ENCODE peak calls at places on chromosome X, in nine cellular contexts. One of them, this sample, is unnamed.

GRCh38 chrX:145910017-145910416 is 92.4 kb downstream of the SLITRK2 start:
- DNase-seq in HL-60: no peak
- DNase-seq in brain microvascular endothelial cell: no peak
- DNase-seq in endodermal cell: no peak
- DNase-seq in iPS DF 6.9: no peak
- DNase-seq in astrocyte of the cerebellum: no peak
- DNase-seq in fibroblast of lung: peak; percentile 0
- DNase-seq in AG10803: no peak
- DNase-seq in IMR-90: no peak
- DNase-seq in this sample: no peak

GRCh38 chrX:68146054-68146453 is 287.2 kb downstream of the OPHN1 start:
- DNase-seq in HL-60: peak; percentile 15
- DNase-seq in brain microvascular endothelial cell: peak; percentile 31
- DNase-seq in endodermal cell: no peak
- DNase-seq in iPS DF 6.9: no peak
- DNase-seq in astrocyte of the cerebellum: peak; percentile 11
- DNase-seq in fibroblast of lung: peak; percentile 63
- DNase-seq in AG10803: peak; percentile 60
- DNase-seq in IMR-90: peak; percentile 62
- DNase-seq in this sample: no peak

GRCh38 chrX:39577976-39578962 is 519.5 kb downstream of the BCOR start:
- DNase-seq in HL-60: no peak
- DNase-seq in brain microvascular endothelial cell: no peak
- DNase-seq in endodermal cell: no peak
- DNase-seq in iPS DF 6.9: no peak
- DNase-seq in astrocyte of the cerebellum: no peak
- DNase-seq in fibroblast of lung: peak; percentile 36
- DNase-seq in AG10803: peak; percentile 15
- DNase-seq in IMR-90: no peak
- DNase-seq in this sample: peak; percentile 27

GRCh38 chrX:23668335-23668734 is 1.0 kb downstream of the PRDX4 start:
- DNase-seq in HL-60: no peak
- DNase-seq in brain microvascular endothelial cell: no peak
- DNase-seq in endodermal cell: peak; percentile 15
- DNase-seq in iPS DF 6.9: no peak
- DNase-seq in astrocyte of the cerebellum: no peak
- DNase-seq in fibroblast of lung: peak; percentile 4
- DNase-seq in AG10803: no peak
- DNase-seq in IMR-90: no peak
- DNase-seq in this sample: peak; percentile 15

GRCh38 chrX:72121381-72121780 is 10.3 kb downstream of the RTL5 start:
- DNase-seq in HL-60: peak; percentile 71
- DNase-seq in brain microvascular endothelial cell: peak; percentile 44
- DNase-seq in endodermal cell: peak; percentile 10
- DNase-seq in iPS DF 6.9: no peak
- DNase-seq in astrocyte of the cerebellum: peak; percentile 65
- DNase-seq in fibroblast of lung: peak; percentile 87
- DNase-seq in AG10803: peak; percentile 80
- DNase-seq in IMR-90: peak; percentile 75
- DNase-seq in this sample: no peak

GRCh38 chrX:71493111-71493613 is 39.7 kb upstream of the OGT start:
- DNase-seq in HL-60: peak; percentile 17
- DNase-seq in brain microvascular endothelial cell: no peak
- DNase-seq in endodermal cell: no peak
- DNase-seq in iPS DF 6.9: no peak
- DNase-seq in astrocyte of the cerebellum: no peak
- DNase-seq in fibroblast of lung: peak; percentile 69
- DNase-seq in AG10803: peak; percentile 39
- DNase-seq in IMR-90: no peak
- DNase-seq in this sample: no peak

GRCh38 chrX:54786972-54787371 is 11.1 kb downstream of the ITIH6 start:
- DNase-seq in HL-60: no peak
- DNase-seq in brain microvascular endothelial cell: no peak
- DNase-seq in endodermal cell: peak; percentile 77
- DNase-seq in iPS DF 6.9: no peak
- DNase-seq in astrocyte of the cerebellum: no peak
- DNase-seq in fibroblast of lung: no peak
- DNase-seq in AG10803: no peak
- DNase-seq in IMR-90: no peak
- DNase-seq in this sample: no peak

GRCh38 chrX:49172280-49172780 is 632 bp downstream of the PLP2 start:
- DNase-seq in HL-60: peak; percentile 79
- DNase-seq in brain microvascular endothelial cell: no peak
- DNase-seq in endodermal cell: no peak
- DNase-seq in iPS DF 6.9: no peak
- DNase-seq in astrocyte of the cerebellum: no peak
- DNase-seq in fibroblast of lung: peak; percentile 60
- DNase-seq in AG10803: peak; percentile 54
- DNase-seq in IMR-90: peak; percentile 20
- DNase-seq in this sample: no peak

GRCh38 chrX:119684916-119685224 is 8.1 kb downstream of the SEPTIN6 start:
- DNase-seq in HL-60: no peak
- DNase-seq in brain microvascular endothelial cell: no peak
- DNase-seq in endodermal cell: no peak
- DNase-seq in iPS DF 6.9: no peak
- DNase-seq in astrocyte of the cerebellum: no peak
- DNase-seq in fibroblast of lung: no peak
- DNase-seq in AG10803: no peak
- DNase-seq in IMR-90: no peak
- DNase-seq in this sample: no peak

GRCh38 chrX:29172880-29173279 is 585.6 kb downstream of the IL1RAPL1 start:
- DNase-seq in HL-60: no peak
- DNase-seq in brain microvascular endothelial cell: peak; percentile 18
- DNase-seq in endodermal cell: no peak
- DNase-seq in iPS DF 6.9: no peak
- DNase-seq in astrocyte of the cerebellum: peak; percentile 2
- DNase-seq in fibroblast of lung: peak; percentile 27
- DNase-seq in AG10803: no peak
- DNase-seq in IMR-90: peak; percentile 62
- DNase-seq in this sample: no peak

GRCh38 chrX:1327651-1328304 is 8.8 kb upstream of the IL3RA start:
- DNase-seq in HL-60: no peak
- DNase-seq in brain microvascular endothelial cell: no peak
- DNase-seq in endodermal cell: no peak
- DNase-seq in iPS DF 6.9: no peak
- DNase-seq in astrocyte of the cerebellum: no peak
- DNase-seq in fibroblast of lung: no peak
- DNase-seq in AG10803: no peak
- DNase-seq in IMR-90: no peak
- DNase-seq in this sample: no peak

GRCh38 chrX:2503591-2504500 is 3.1 kb upstream of the DHRSX start:
- DNase-seq in HL-60: no peak
- DNase-seq in brain microvascular endothelial cell: no peak
- DNase-seq in endodermal cell: no peak
- DNase-seq in iPS DF 6.9: no peak
- DNase-seq in astrocyte of the cerebellum: no peak
- DNase-seq in fibroblast of lung: no peak
- DNase-seq in AG10803: no peak
- DNase-seq in IMR-90: no peak
- DNase-seq in this sample: no peak

GRCh38 chrX:49230500-49231232 is 2.5 kb downstream of the CACNA1F start:
- DNase-seq in HL-60: no peak
- DNase-seq in brain microvascular endothelial cell: no peak
- DNase-seq in endodermal cell: peak; percentile 91
- DNase-seq in iPS DF 6.9: no peak
- DNase-seq in astrocyte of the cerebellum: no peak
- DNase-seq in fibroblast of lung: no peak
- DNase-seq in AG10803: no peak
- DNase-seq in IMR-90: no peak
- DNase-seq in this sample: no peak

GRCh38 chrX:23953908-23954269 is 46.1 kb downstream of the CXorf58 start:
- DNase-seq in HL-60: peak; percentile 16
- DNase-seq in brain microvascular endothelial cell: no peak
- DNase-seq in endodermal cell: no peak
- DNase-seq in iPS DF 6.9: no peak
- DNase-seq in astrocyte of the cerebellum: no peak
- DNase-seq in fibroblast of lung: no peak
- DNase-seq in AG10803: no peak
- DNase-seq in IMR-90: no peak
- DNase-seq in this sample: no peak

GRCh38 chrX:2521927-2522386 is 21.2 kb upstream of the DHRSX start:
- DNase-seq in HL-60: no peak
- DNase-seq in brain microvascular endothelial cell: no peak
- DNase-seq in endodermal cell: no peak
- DNase-seq in iPS DF 6.9: no peak
- DNase-seq in astrocyte of the cerebellum: no peak
- DNase-seq in fibroblast of lung: no peak
- DNase-seq in AG10803: no peak
- DNase-seq in IMR-90: no peak
- DNase-seq in this sample: peak; percentile 36

GRCh38 chrX:10158279-10158939 is 1.6 kb downstream of the CLCN4 start:
- DNase-seq in HL-60: no peak
- DNase-seq in brain microvascular endothelial cell: no peak
- DNase-seq in endodermal cell: peak; percentile 72
- DNase-seq in iPS DF 6.9: no peak
- DNase-seq in astrocyte of the cerebellum: no peak
- DNase-seq in fibroblast of lung: no peak
- DNase-seq in AG10803: no peak
- DNase-seq in IMR-90: no peak
- DNase-seq in this sample: no peak

GRCh38 chrX:65900850-65901844 is 138.7 kb downstream of the VSIG4 start:
- DNase-seq in HL-60: peak; percentile 12
- DNase-seq in brain microvascular endothelial cell: no peak
- DNase-seq in endodermal cell: no peak
- DNase-seq in iPS DF 6.9: no peak
- DNase-seq in astrocyte of the cerebellum: no peak
- DNase-seq in fibroblast of lung: no peak
- DNase-seq in AG10803: no peak
- DNase-seq in IMR-90: no peak
- DNase-seq in this sample: no peak

GRCh38 chrX:119234931-119235555 is 1.0 kb upstream of the PGRMC1 start:
- DNase-seq in HL-60: no peak
- DNase-seq in brain microvascular endothelial cell: no peak
- DNase-seq in endodermal cell: peak; percentile 63
- DNase-seq in iPS DF 6.9: no peak
- DNase-seq in astrocyte of the cerebellum: no peak
- DNase-seq in fibroblast of lung: peak; percentile 1
- DNase-seq in AG10803: peak; percentile 80
- DNase-seq in IMR-90: no peak
- DNase-seq in this sample: no peak

GRCh38 chrX:20061869-20062254 is 54.8 kb downstream of the MAP7D2 start:
- DNase-seq in HL-60: no peak
- DNase-seq in brain microvascular endothelial cell: peak; percentile 8
- DNase-seq in endodermal cell: no peak
- DNase-seq in iPS DF 6.9: no peak
- DNase-seq in astrocyte of the cerebellum: peak; percentile 49
- DNase-seq in fibroblast of lung: peak; percentile 51
- DNase-seq in AG10803: peak; percentile 60
- DNase-seq in IMR-90: peak; percentile 69
- DNase-seq in this sample: no peak

GRCh38 chrX:77572322-77572721 is 125.1 kb downstream of the FGF16 start:
- DNase-seq in HL-60: no peak
- DNase-seq in brain microvascular endothelial cell: no peak
- DNase-seq in endodermal cell: no peak
- DNase-seq in iPS DF 6.9: no peak
- DNase-seq in astrocyte of the cerebellum: no peak
- DNase-seq in fibroblast of lung: peak; percentile 13
- DNase-seq in AG10803: peak; percentile 0
- DNase-seq in IMR-90: peak; percentile 43
- DNase-seq in this sample: no peak

DNA sequence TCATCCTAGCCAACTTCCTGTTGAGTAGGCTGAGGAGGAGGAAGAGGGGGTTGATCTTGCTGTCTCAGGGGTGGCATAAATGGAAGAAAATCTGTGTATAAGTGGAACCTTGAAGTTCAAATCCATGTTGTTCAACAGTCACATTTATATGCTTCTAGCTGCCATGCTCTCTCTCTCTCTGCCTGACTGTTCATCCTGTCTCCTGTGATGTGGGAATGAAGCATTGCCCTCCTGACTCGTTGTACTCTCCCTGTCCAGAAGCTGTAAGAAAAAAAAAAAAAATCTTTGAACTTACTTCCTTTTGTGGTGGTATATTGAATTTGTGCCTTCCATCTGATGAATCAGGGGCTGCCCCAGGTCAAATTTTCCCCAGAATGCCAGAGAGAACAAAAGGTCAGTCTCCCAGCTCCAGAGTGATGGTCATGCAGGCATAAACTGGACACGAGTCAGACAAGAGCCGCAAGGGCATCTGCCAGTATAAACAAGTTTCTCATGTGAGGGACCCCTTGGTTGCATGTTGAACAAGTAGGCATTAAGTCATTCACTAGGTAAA is 257.0 kb downstream of the IDS start:
- DNase-seq in HL-60: no peak
- DNase-seq in brain microvascular endothelial cell: peak; percentile 10
- DNase-seq in endodermal cell: no peak
- DNase-seq in iPS DF 6.9: no peak
- DNase-seq in astrocyte of the cerebellum: no peak
- DNase-seq in fibroblast of lung: peak; percentile 59
- DNase-seq in AG10803: no peak
- DNase-seq in IMR-90: no peak
- DNase-seq in this sample: no peak
- H3K4me3 ChIP-seq in HL-60: no peak overlapping the region
- H3K4me3 ChIP-seq in brain microvascular endothelial cell: no peak overlapping the region
- H3K4me3 ChIP-seq in endodermal cell: no peak overlapping the region
- H3K4me3 ChIP-seq in iPS DF 6.9: no peak overlapping the region
- H3K4me3 ChIP-seq in astrocyte of the cerebellum: no peak overlapping the region
- H3K4me3 ChIP-seq in fibroblast of lung: no peak overlapping the region
- H3K4me3 ChIP-seq in AG10803: no peak overlapping the region
- H3K4me3 ChIP-seq in IMR-90: no peak overlapping the region
- H3K4me3 ChIP-seq in this sample: no peak overlapping the region

GRCh38 chrX:74536142-74537010 is 78.0 kb downstream of the RLIM start:
- DNase-seq in HL-60: no peak
- DNase-seq in brain microvascular endothelial cell: peak; percentile 53
- DNase-seq in endodermal cell: peak; percentile 82
- DNase-seq in iPS DF 6.9: no peak
- DNase-seq in astrocyte of the cerebellum: peak; percentile 57
- DNase-seq in fibroblast of lung: peak; percentile 89
- DNase-seq in AG10803: peak; percentile 73
- DNase-seq in IMR-90: peak; percentile 83
- DNase-seq in this sample: no peak
- H3K4me3 ChIP-seq in HL-60: peak overlapping the region; percentile 41
- H3K4me3 ChIP-seq in brain microvascular endothelial cell: peak overlapping the region; percentile 51
- H3K4me3 ChIP-seq in endodermal cell: peak overlapping the region; percentile 73
- H3K4me3 ChIP-seq in iPS DF 6.9: peak overlapping the region; percentile 24
- H3K4me3 ChIP-seq in astrocyte of the cerebellum: peak overlapping the region; percentile 34
- H3K4me3 ChIP-seq in fibroblast of lung: peak overlapping the region; percentile 8
- H3K4me3 ChIP-seq in AG10803: peak overlapping the region; percentile 57
- H3K4me3 ChIP-seq in IMR-90: peak overlapping the region; percentile 38
- H3K4me3 ChIP-seq in this sample: peak overlapping the region; percentile 47

GRCh38 chrX:154596290-154596929 is 11.5 kb downstream of the CTAG1A start:
- DNase-seq in HL-60: peak; percentile 56
- DNase-seq in brain microvascular endothelial cell: peak; percentile 8
- DNase-seq in endodermal cell: peak; percentile 86
- DNase-seq in iPS DF 6.9: peak; percentile 43
- DNase-seq in astrocyte of the cerebellum: peak; percentile 82
- DNase-seq in fibroblast of lung: no peak
- DNase-seq in AG10803: peak; percentile 94
- DNase-seq in IMR-90: peak; percentile 16
- DNase-seq in this sample: no peak
- H3K4me3 ChIP-seq in HL-60: no peak overlapping the region
- H3K4me3 ChIP-seq in brain microvascular endothelial cell: no peak overlapping the region
- H3K4me3 ChIP-seq in endodermal cell: no peak overlapping the region
- H3K4me3 ChIP-seq in iPS DF 6.9: no peak overlapping the region
- H3K4me3 ChIP-seq in astrocyte of the cerebellum: no peak overlapping the region
- H3K4me3 ChIP-seq in fibroblast of lung: no peak overlapping the region
- H3K4me3 ChIP-seq in AG10803: no peak overlapping the region
- H3K4me3 ChIP-seq in IMR-90: no peak overlapping the region
- H3K4me3 ChIP-seq in this sample: no peak overlapping the region

DNA sequence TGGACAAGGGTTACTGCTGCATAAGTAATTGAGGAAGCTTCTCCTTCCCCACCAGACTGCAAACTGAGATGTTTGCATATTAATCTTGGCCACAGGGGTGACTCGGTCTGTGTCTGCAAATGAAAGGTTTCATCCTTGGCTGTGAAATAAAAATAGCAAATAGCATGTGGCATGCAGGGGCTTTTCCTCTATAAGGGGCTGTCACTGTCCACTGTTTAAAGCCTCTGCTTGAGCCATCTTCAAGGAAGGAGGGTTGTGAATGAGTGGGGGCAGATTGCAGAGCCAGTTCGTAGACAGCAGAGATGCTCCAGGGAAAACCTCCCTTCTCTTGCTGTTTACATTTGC is 33.3 kb downstream of the TMSB4X start:
- DNase-seq in HL-60: peak; percentile 56
- DNase-seq in brain microvascular endothelial cell: no peak
- DNase-seq in endodermal cell: no peak
- DNase-seq in iPS DF 6.9: no peak
- DNase-seq in astrocyte of the cerebellum: no peak
- DNase-seq in fibroblast of lung: no peak
- DNase-seq in AG10803: no peak
- DNase-seq in IMR-90: peak; percentile 34
- DNase-seq in this sample: no peak
- H3K4me3 ChIP-seq in HL-60: no peak overlapping the region
- H3K4me3 ChIP-seq in brain microvascular endothelial cell: no peak overlapping the region
- H3K4me3 ChIP-seq in endodermal cell: no peak overlapping the region
- H3K4me3 ChIP-seq in iPS DF 6.9: no peak overlapping the region
- H3K4me3 ChIP-seq in astrocyte of the cerebellum: no peak overlapping the region
- H3K4me3 ChIP-seq in fibroblast of lung: no peak overlapping the region
- H3K4me3 ChIP-seq in AG10803: no peak overlapping the region
- H3K4me3 ChIP-seq in IMR-90: no peak overlapping the region
- H3K4me3 ChIP-seq in this sample: no peak overlapping the region

This sample was measured in GM12864.